ENCODE peak calls at places on chromosomes 12 and 14, in six cellular contexts. One of them, this sample, is unnamed.

GRCh38 chr14:96662116-96662901 is 134.9 kb upstream of the VRK1 start:
- DNase-seq in HepG2: no peak
- DNase-seq in H1: peak; percentile 42
- DNase-seq in K562: no peak
- DNase-seq in A549: no peak
- DNase-seq in SK-N-SH: no peak
- DNase-seq in this sample: no peak

GRCh38 chr12:132409495-132410295 is 80.3 kb upstream of the FBRSL1 start:
- DNase-seq in SK-N-SH: no peak
- DNase-seq in H1: no peak
- DNase-seq in K562: no peak
- DNase-seq in A549: no peak
- DNase-seq in HepG2: no peak
- DNase-seq in this sample: no peak

GRCh38 chr12:84920331-84920730 is 7.7 kb upstream of the SLC6A15 start:
- DNase-seq in H1: no peak
- DNase-seq in K562: no peak
- DNase-seq in SK-N-SH: no peak
- DNase-seq in HepG2: no peak
- DNase-seq in A549: no peak
- DNase-seq in this sample: no peak

GRCh38 chr14:73741386-73741875 is 27.2 kb upstream of the PNMA1 start:
- DNase-seq in A549: no peak
- DNase-seq in H1: peak; percentile 74
- DNase-seq in HepG2: peak; percentile 61
- DNase-seq in SK-N-SH: peak; percentile 58
- DNase-seq in K562: peak; percentile 92
- DNase-seq in this sample: no peak

GRCh38 chr12:2270846-2271245 is 218.1 kb downstream of the CACNA1C start:
- DNase-seq in K562: no peak
- DNase-seq in A549: no peak
- DNase-seq in H1: no peak
- DNase-seq in HepG2: no peak
- DNase-seq in SK-N-SH: no peak
- DNase-seq in this sample: no peak

GRCh38 chr14:55274760-55275159 is 3.5 kb downstream of the FBXO34 start:
- DNase-seq in K562: peak; percentile 24
- DNase-seq in A549: no peak
- DNase-seq in H1: no peak
- DNase-seq in HepG2: no peak
- DNase-seq in SK-N-SH: peak; percentile 29
- DNase-seq in this sample: no peak

GRCh38 chr14:95305940-95306339 is 13.8 kb downstream of the CLMN start:
- DNase-seq in HepG2: no peak
- DNase-seq in K562: no peak
- DNase-seq in SK-N-SH: no peak
- DNase-seq in H1: no peak
- DNase-seq in A549: no peak
- DNase-seq in this sample: no peak

GRCh38 chr14:100296106-100296651 is 10.1 kb downstream of the SLC25A29 start:
- DNase-seq in HepG2: no peak
- DNase-seq in K562: no peak
- DNase-seq in SK-N-SH: no peak
- DNase-seq in H1: no peak
- DNase-seq in A549: no peak
- DNase-seq in this sample: no peak

GRCh38 chr12:50090391-50090790 is 5.2 kb downstream of the SMARCD1 start:
- DNase-seq in A549: no peak
- DNase-seq in SK-N-SH: no peak
- DNase-seq in K562: no peak
- DNase-seq in HepG2: no peak
- DNase-seq in H1: no peak
- DNase-seq in this sample: no peak

GRCh38 chr12:59056931-59057330 is 136.6 kb upstream of the LRIG3 start:
- DNase-seq in H1: no peak
- DNase-seq in SK-N-SH: no peak
- DNase-seq in HepG2: no peak
- DNase-seq in A549: no peak
- DNase-seq in K562: no peak
- DNase-seq in this sample: no peak

GRCh38 chr14:24311837-24312615 is 724 bp downstream of the LTB4R start:
- DNase-seq in A549: no peak
- DNase-seq in H1: no peak
- DNase-seq in K562: no peak
- DNase-seq in HepG2: no peak
- DNase-seq in SK-N-SH: no peak
- DNase-seq in this sample: no peak

GRCh38 chr12:106341086-106341879 is 16.3 kb upstream of the POLR3B start:
- DNase-seq in K562: no peak
- DNase-seq in A549: no peak
- DNase-seq in H1: no peak
- DNase-seq in HepG2: no peak
- DNase-seq in SK-N-SH: peak; percentile 45
- DNase-seq in this sample: no peak

GRCh38 chr12:50050410-50051280 is 6.8 kb upstream of the ASIC1 start:
- DNase-seq in SK-N-SH: peak; percentile 44
- DNase-seq in HepG2: peak; percentile 46
- DNase-seq in A549: no peak
- DNase-seq in H1: peak; percentile 77
- DNase-seq in K562: peak; percentile 96
- DNase-seq in this sample: no peak

GRCh38 chr12:62426095-62426488 is 40.5 kb upstream of the MON2 start:
- DNase-seq in H1: no peak
- DNase-seq in HepG2: no peak
- DNase-seq in A549: no peak
- DNase-seq in K562: no peak
- DNase-seq in SK-N-SH: no peak
- DNase-seq in this sample: no peak

GRCh38 chr12:75488553-75488952 is 8.0 kb downstream of the GLIPR1 start:
- DNase-seq in H1: no peak
- DNase-seq in SK-N-SH: peak; percentile 24
- DNase-seq in A549: peak; percentile 55
- DNase-seq in K562: peak; percentile 50
- DNase-seq in HepG2: peak; percentile 12
- DNase-seq in this sample: no peak

GRCh38 chr14:99872786-99873440 is 79.7 kb downstream of the EML1 start:
- DNase-seq in K562: no peak
- DNase-seq in SK-N-SH: peak; percentile 38
- DNase-seq in A549: no peak
- DNase-seq in HepG2: no peak
- DNase-seq in H1: peak; percentile 44
- DNase-seq in this sample: no peak

GRCh38 chr12:65699251-65699650 is 125.0 kb upstream of the HMGA2 start:
- DNase-seq in K562: no peak
- DNase-seq in H1: no peak
- DNase-seq in A549: no peak
- DNase-seq in HepG2: no peak
- DNase-seq in SK-N-SH: no peak
- DNase-seq in this sample: no peak
- TF ChIP-seq CHD2 in K562: no peak
- TF ChIP-seq CHD2 in H1: no peak
- TF ChIP-seq CHD2 in A549: no peak
- TF ChIP-seq CHD2 in HepG2: no peak
- TF ChIP-seq CHD2 in SK-N-SH: no peak
- TF ChIP-seq CHD2 in this sample: no peak

GRCh38 chr12:45231515-45232145 is 15.7 kb downstream of the ANO6 start:
- DNase-seq in K562: no peak
- DNase-seq in H1: no peak
- DNase-seq in A549: no peak
- DNase-seq in HepG2: peak; percentile 65
- DNase-seq in SK-N-SH: no peak
- DNase-seq in this sample: no peak

GRCh38 chr12:45232771-45233372 is 17.0 kb downstream of the ANO6 start:
- DNase-seq in HepG2: peak; percentile 66
- DNase-seq in SK-N-SH: no peak
- DNase-seq in A549: peak; percentile 92
- DNase-seq in H1: no peak
- DNase-seq in K562: peak; percentile 66
- DNase-seq in this sample: peak; percentile 51

GRCh38 chr12:45232146-45232731 is 16.3 kb downstream of the ANO6 start:
- DNase-seq in K562: no peak
- DNase-seq in A549: no peak
- DNase-seq in H1: no peak
- DNase-seq in HepG2: no peak
- DNase-seq in SK-N-SH: no peak
- DNase-seq in this sample: no peak

GRCh38 chr12:45235087-45236025 is 19.5 kb downstream of the ANO6 start:
- DNase-seq in HepG2: peak; percentile 16
- DNase-seq in SK-N-SH: no peak
- DNase-seq in H1: no peak
- DNase-seq in K562: peak; percentile 18
- DNase-seq in A549: peak; percentile 45
- DNase-seq in this sample: no peak

GRCh38 chr12:45234134-45234865 is 18.4 kb downstream of the ANO6 start:
- DNase-seq in K562: peak; percentile 75
- DNase-seq in HepG2: peak; percentile 92
- DNase-seq in A549: peak; percentile 84
- DNase-seq in SK-N-SH: peak; percentile 33
- DNase-seq in H1: no peak
- DNase-seq in this sample: no peak
- TF ChIP-seq CHD2 in K562: no peak
- TF ChIP-seq CHD2 in HepG2: no peak
- TF ChIP-seq CHD2 in A549: no peak
- TF ChIP-seq CHD2 in SK-N-SH: no peak
- TF ChIP-seq CHD2 in H1: no peak
- TF ChIP-seq CHD2 in this sample: no peak

GRCh38 chr14:74861734-74862090 is 14.2 kb downstream of the PROX2 start:
- DNase-seq in HepG2: no peak
- DNase-seq in SK-N-SH: no peak
- DNase-seq in H1: no peak
- DNase-seq in K562: no peak
- DNase-seq in A549: no peak
- DNase-seq in this sample: no peak

GRCh38 chr14:74858022-74858421 is 17.9 kb downstream of the PROX2 start:
- DNase-seq in HepG2: no peak
- DNase-seq in A549: no peak
- DNase-seq in K562: no peak
- DNase-seq in SK-N-SH: no peak
- DNase-seq in H1: no peak
- DNase-seq in this sample: no peak

GRCh38 chr14:74860899-74861733 is 14.8 kb downstream of the PROX2 start:
- DNase-seq in H1: peak; percentile 98
- DNase-seq in SK-N-SH: peak; percentile 82
- DNase-seq in A549: peak; percentile 74
- DNase-seq in HepG2: peak; percentile 77
- DNase-seq in K562: peak; percentile 85
- DNase-seq in this sample: no peak

GRCh38 chr14:74860179-74860578 is 15.8 kb downstream of the PROX2 start:
- DNase-seq in K562: no peak
- DNase-seq in SK-N-SH: no peak
- DNase-seq in HepG2: no peak
- DNase-seq in H1: no peak
- DNase-seq in A549: no peak
- DNase-seq in this sample: no peak

GRCh38 chr14:74859757-74860156 is 16.2 kb downstream of the PROX2 start:
- DNase-seq in H1: no peak
- DNase-seq in HepG2: no peak
- DNase-seq in A549: no peak
- DNase-seq in SK-N-SH: no peak
- DNase-seq in K562: no peak
- DNase-seq in this sample: no peak
- TF ChIP-seq CHD2 in H1: no peak
- TF ChIP-seq CHD2 in HepG2: no peak
- TF ChIP-seq CHD2 in A549: no peak
- TF ChIP-seq CHD2 in SK-N-SH: no peak
- TF ChIP-seq CHD2 in K562: no peak
- TF ChIP-seq CHD2 in this sample: no peak

DNA sequence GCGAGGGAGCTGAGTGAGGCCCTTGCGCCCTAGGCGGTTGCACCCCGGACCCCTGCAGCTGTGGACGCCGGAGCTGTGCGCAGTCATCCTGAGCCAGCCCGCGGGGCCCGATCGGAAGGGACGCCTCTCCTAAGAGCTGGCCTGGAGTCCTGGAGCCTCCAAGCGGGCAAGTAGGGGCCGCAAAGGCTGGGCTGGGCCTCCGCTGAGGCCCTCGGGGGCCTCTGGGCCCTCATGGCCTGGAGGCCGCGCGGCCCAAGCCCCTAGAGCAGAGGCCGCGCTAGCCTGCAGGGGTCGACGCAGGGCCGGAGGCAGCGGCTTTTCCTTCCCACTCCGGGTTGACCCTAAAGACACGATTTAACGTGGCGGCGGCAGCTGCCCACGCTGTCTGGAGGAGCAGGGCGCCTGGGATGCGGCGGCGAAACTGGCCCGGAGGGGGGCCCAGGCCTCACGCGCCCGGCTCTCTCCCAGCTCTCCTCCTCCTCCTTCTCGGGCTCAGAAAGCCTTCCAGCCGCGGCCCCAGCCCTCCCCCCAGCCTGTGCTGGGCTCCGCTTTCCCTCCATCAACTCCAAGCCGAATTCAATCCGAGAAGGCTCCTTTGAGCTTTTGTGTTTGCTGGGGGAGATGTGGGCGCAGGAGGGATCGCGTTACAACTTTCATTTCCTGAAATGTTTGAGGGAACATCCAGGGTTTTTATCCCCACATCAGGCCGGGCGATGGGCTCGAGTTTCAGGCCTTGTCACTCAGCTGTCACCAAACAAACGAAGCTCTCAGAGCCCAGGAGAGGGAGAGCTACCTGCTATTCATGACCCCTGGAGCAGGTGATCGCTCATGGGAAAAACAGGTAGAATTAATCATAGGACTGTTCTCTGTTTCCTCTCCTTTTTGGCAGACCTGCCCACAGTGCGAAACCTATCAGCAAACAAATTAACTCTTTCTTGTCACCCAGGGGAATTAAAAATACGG is 11.5 kb downstream of the SIX1 start:
- DNase-seq in K562: no peak
- DNase-seq in HepG2: no peak
- DNase-seq in A549: no peak
- DNase-seq in H1: peak; percentile 82
- DNase-seq in SK-N-SH: peak; percentile 67
- DNase-seq in this sample: no peak
- TF ChIP-seq CHD2 in K562: no peak
- TF ChIP-seq CHD2 in HepG2: no peak
- TF ChIP-seq CHD2 in A549: no peak
- TF ChIP-seq CHD2 in H1: no peak
- TF ChIP-seq CHD2 in SK-N-SH: no peak
- TF ChIP-seq CHD2 in this sample: no peak